ENCODE peak calls at places on chromosomes 7 and 10, in nine cellular contexts. A is activated CD8-positive, alpha-beta memory T cell treated with anti-CD3 and anti-CD28 coated beads for 48 hours; M is right cardiac atrium; Y is D341Med; L is ureter; K is pancreas; P is mucosa of gallbladder; D is NCI-H2029 treated with DMSO at 0.1 percent for 48 hours; S is heart right ventricle. H is an unnamed sample.

GRCh38 chr10:30092151-30092790 is 32.9 kb upstream of the JCAD start:
- DNase-seq in L (no peak), A (no peak), S (no peak), P (no peak), K (no peak), Y (no peak), D (no peak), M (no peak), H (no peak)

GRCh38 chr7:70614237-70614984 is 517.5 kb upstream of the GALNT17 start:
- DNase-seq in P (peak; percentile 70), D (peak; percentile 69), L (peak; percentile 73), S (peak; percentile 74), A (no peak), K (peak; percentile 75), Y (peak; percentile 92), M (peak; percentile 87), H (peak; percentile 33)

GRCh38 chr7:51123322-51124021 is 193.1 kb downstream of the COBL start:
- DNase-seq in K (no peak), A (peak; percentile 26), D (no peak), S (peak; percentile 27), L (peak; percentile 75), M (peak; percentile 36), Y (peak; percentile 6), P (peak; percentile 67), H (peak; percentile 12)

GRCh38 chr7:121404348-121404747 is 8.2 kb upstream of the FAM3C start:
- DNase-seq in K (no peak), D (no peak), P (no peak), S (no peak), Y (no peak), L (no peak), A (no peak), M (no peak), H (no peak)

GRCh38 chr7:74365320-74366022 is 76.3 kb downstream of the CLIP2 start:
- DNase-seq in D (peak; percentile 81), P (peak; percentile 53), L (peak; percentile 58), M (peak; percentile 70), A (no peak), K (no peak), S (peak; percentile 66), Y (no peak), H (peak; percentile 19)

GRCh38 chr10:8921583-8921982 is 867.1 kb downstream of the GATA3 start:
- DNase-seq in P (no peak), S (no peak), L (no peak), Y (no peak), M (no peak), K (no peak), A (no peak), D (no peak), H (no peak)

GRCh38 chr7:4862156-4862555 is 326 bp upstream of the PAPOLB start:
- DNase-seq in L (no peak), P (no peak), A (no peak), S (no peak), Y (no peak), K (no peak), M (no peak), D (no peak), H (no peak)

GRCh38 chr10:119981826-119982225 is 89.3 kb downstream of the SEC23IP start:
- DNase-seq in D (no peak), Y (no peak), M (no peak), L (no peak), A (no peak), S (no peak), K (no peak), P (no peak), H (no peak)

GRCh38 chr10:116687633-116688032 is 54.7 kb downstream of the HSPA12A start:
- DNase-seq in Y (no peak), K (no peak), M (no peak), A (no peak), D (no peak), L (no peak), S (peak; percentile 28), P (no peak), H (no peak)

GRCh38 chr10:122163182-122164027 is 107.7 kb upstream of the BTBD16 start:
- DNase-seq in L (no peak), S (no peak), Y (peak; percentile 52), P (no peak), A (no peak), D (no peak), K (no peak), M (no peak), H (no peak)

GRCh38 chr7:150565239-150565638 is 2.0 kb upstream of the GIMAP4 start:
- DNase-seq in Y (no peak), A (no peak), P (no peak), M (no peak), L (no peak), D (no peak), S (no peak), K (no peak), H (no peak)

GRCh38 chr7:121932768-121933167 is 59.8 kb downstream of the PTPRZ1 start:
- DNase-seq in Y (no peak), D (no peak), A (no peak), K (no peak), S (no peak), L (no peak), P (no peak), M (no peak), H (no peak)

GRCh38 chr10:100970076-100970913 is 991 bp downstream of the SEMA4G start:
- DNase-seq in A (no peak), P (peak; percentile 46), S (no peak), D (no peak), K (peak; percentile 66), Y (peak; percentile 38), M (no peak), L (no peak), H (no peak)

GRCh38 chr10:22988581-22989360 is 60.9 kb downstream of the ARMC3 start:
- DNase-seq in L (peak; percentile 74), S (peak; percentile 71), Y (peak; percentile 48), A (peak; percentile 9), D (peak; percentile 25), K (peak; percentile 20), M (peak; percentile 22), P (peak; percentile 70), H (peak; percentile 43)

GRCh38 chr10:3464760-3465405 is 292.3 kb upstream of the PITRM1 start:
- DNase-seq in K (no peak), M (no peak), D (no peak), Y (no peak), L (no peak), A (no peak), P (no peak), S (no peak), H (no peak)

GRCh38 chr7:50953820-50954219 is 171.1 kb upstream of the GRB10 start:
- DNase-seq in Y (no peak), M (no peak), K (no peak), D (no peak), P (no peak), A (no peak), S (peak; percentile 19), L (no peak), H (no peak)

H was measured in astrocyte of the cerebellum.